ENCODE peak calls at places on chromosome 14, in eight cellular contexts. I, B, N, O, A, U, C and H are unnamed samples.

GRCh38 chr14:89382487-89383170 is 34.4 kb downstream of the FOXN3 start:
- DNase-seq in O (no peak), I (no peak), N (no peak), B (no peak), U (no peak), A (no peak), C (no peak), H (no peak)

GRCh38 chr14:99790978-99791376 is 2.2 kb upstream of the EML1 start:
- DNase-seq in O (no peak), A (no peak), B (no peak), C (no peak), N (no peak), I (no peak), U (no peak), H (no peak)

GRCh38 chr14:31449971-31450610 is 7.2 kb downstream of the DTD2 start:
- DNase-seq in A (peak), U (no peak), O (peak), C (no peak), I (no peak), B (no peak), N (no peak), H (no peak)

GRCh38 chr14:53306267-53306721 is 153.2 kb upstream of the DDHD1 start:
- DNase-seq in B (peak), N (peak), I (no peak), C (no peak), U (peak), O (peak), A (peak), H (no peak)

GRCh38 chr14:72736348-72736747 is 157.6 kb downstream of the DPF3 start:
- DNase-seq in U (peak), A (peak), O (peak), C (no peak), N (no peak), I (peak), B (no peak), H (no peak)

GRCh38 chr14:96626916-96627315 is 124.7 kb downstream of the PAPOLA start:
- DNase-seq in B (peak), U (peak), C (peak), I (no peak), O (no peak), A (no peak), N (no peak), H (peak)

GRCh38 chr14:79732911-79733310 is 478.4 kb downstream of the DIO2 start:
- DNase-seq in N (no peak), U (no peak), A (no peak), C (no peak), I (no peak), B (no peak), O (peak), H (no peak)

GRCh38 chr14:73426877-73427276 is 31.5 kb downstream of the NUMB start:
- DNase-seq in B (no peak), I (no peak), N (no peak), A (no peak), O (peak), C (no peak), U (no peak), H (no peak)

GRCh38 chr14:33530358-33530757 is 420.5 kb downstream of the EGLN3 start:
- DNase-seq in A (no peak), U (no peak), B (no peak), C (no peak), N (no peak), O (no peak), I (no peak), H (no peak)

GRCh38 chr14:68987653-68988036 is 8.5 kb upstream of the ACTN1 start:
- DNase-seq in A (peak), I (no peak), C (peak), N (no peak), U (no peak), B (no peak), O (no peak), H (no peak)

GRCh38 chr14:61472025-61472672 is 150.8 kb downstream of the PRKCH start:
- DNase-seq in I (peak), C (peak), N (no peak), A (no peak), B (no peak), O (peak), U (no peak), H (no peak)

GRCh38 chr14:52052991-52053390 is 15.9 kb downstream of the NID2 start:
- DNase-seq in U (no peak), I (no peak), N (no peak), A (no peak), O (peak), B (no peak), C (no peak), H (no peak)

GRCh38 chr14:59107819-59108218 is 80.6 kb upstream of the DAAM1 start:
- DNase-seq in N (peak), B (no peak), A (no peak), U (no peak), I (no peak), C (no peak), O (no peak), H (no peak)

GRCh38 chr14:69259531-69260245 is at the start of gene GALNT16:
- DNase-seq in I (no peak), U (no peak), O (peak), B (peak), A (peak), C (peak), N (no peak), H (no peak)

GRCh38 chr14:70282666-70283065 is 76.8 kb downstream of the COX16 start:
- DNase-seq in N (no peak), I (no peak), U (no peak), B (no peak), A (no peak), O (no peak), C (no peak), H (no peak)

GRCh38 chr14:34770901-34771300 is 56.5 kb upstream of the CFL2 start:
- DNase-seq in I (no peak), C (no peak), N (no peak), U (no peak), A (no peak), O (no peak), B (no peak), H (no peak)

GRCh38 chr14:28652782-28653181 is 113.8 kb upstream of the FOXG1 start:
- DNase-seq in O (peak), U (no peak), A (no peak), N (no peak), I (no peak), C (no peak), B (no peak), H (no peak)

GRCh38 chr14:104844306-104845032 is 20.6 kb upstream of the CEP170B start:
- DNase-seq in I (no peak), B (no peak), N (no peak), U (peak), O (no peak), A (no peak), C (peak), H (no peak)

GRCh38 chr14:94114589-94115067 is 4.1 kb downstream of the IFI27 start:
- DNase-seq in N (no peak), I (no peak), C (no peak), A (no peak), O (no peak), U (peak), B (no peak), H (peak)

GRCh38 chr14:95008445-95009217 is 148.7 kb downstream of the DICER1 start:
- DNase-seq in U (no peak), O (no peak), A (no peak), B (no peak), C (no peak), I (no peak), N (no peak), H (no peak)

GRCh38 chr14:55702501-55702900 is 122.5 kb downstream of the KTN1 start:
- DNase-seq in N (no peak), I (no peak), C (no peak), A (no peak), O (no peak), U (no peak), B (no peak), H (no peak)

GRCh38 chr14:49863483-49864262 is 11.1 kb upstream of the NEMF start:
- DNase-seq in U (no peak), C (no peak), A (peak), B (no peak), I (no peak), N (no peak), O (peak), H (no peak)

GRCh38 chr14:77478796-77479195 is 19.8 kb downstream of the ISM2 start:
- DNase-seq in B (no peak), N (no peak), O (no peak), A (no peak), C (no peak), I (no peak), U (no peak), H (no peak)

GRCh38 chr14:64391113-64391725 is 3.1 kb downstream of the MTHFD1 start:
- DNase-seq in O (no peak), A (no peak), C (no peak), U (no peak), I (no peak), B (no peak), N (no peak), H (no peak)
- TF ChIP-seq CTCF in O (no peak), A (no peak), C (no peak), U (no peak), I (no peak), B (no peak), N (no peak), H (no peak)

DNA sequence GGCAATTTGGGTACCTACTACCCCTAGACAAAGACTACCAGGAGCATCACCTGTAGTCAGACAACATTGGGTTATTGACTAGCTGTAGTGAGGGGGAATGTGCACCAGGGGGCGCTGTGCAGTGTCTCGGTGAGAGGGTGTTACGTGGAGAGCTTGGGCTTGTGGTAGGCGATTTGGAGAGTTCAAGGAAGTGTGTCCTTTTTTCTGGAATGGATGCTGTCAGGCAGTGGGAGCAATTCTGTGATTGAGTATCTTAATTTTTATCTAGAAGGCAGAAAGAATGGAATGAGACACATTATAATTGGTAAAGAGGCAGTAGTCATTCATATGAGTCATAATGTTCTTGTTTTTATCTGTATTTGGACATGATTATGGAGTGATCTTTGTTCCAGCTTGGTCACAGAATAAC is 187.7 kb downstream of the GALC start:
- DNase-seq in O (peak), N (no peak), U (no peak), B (no peak), I (no peak), A (peak), C (peak), H (no peak)
- TF ChIP-seq CTCF in O (peak), N (no peak), U (peak), B (peak), I (peak), A (peak), C (peak), H (no peak)

DNA sequence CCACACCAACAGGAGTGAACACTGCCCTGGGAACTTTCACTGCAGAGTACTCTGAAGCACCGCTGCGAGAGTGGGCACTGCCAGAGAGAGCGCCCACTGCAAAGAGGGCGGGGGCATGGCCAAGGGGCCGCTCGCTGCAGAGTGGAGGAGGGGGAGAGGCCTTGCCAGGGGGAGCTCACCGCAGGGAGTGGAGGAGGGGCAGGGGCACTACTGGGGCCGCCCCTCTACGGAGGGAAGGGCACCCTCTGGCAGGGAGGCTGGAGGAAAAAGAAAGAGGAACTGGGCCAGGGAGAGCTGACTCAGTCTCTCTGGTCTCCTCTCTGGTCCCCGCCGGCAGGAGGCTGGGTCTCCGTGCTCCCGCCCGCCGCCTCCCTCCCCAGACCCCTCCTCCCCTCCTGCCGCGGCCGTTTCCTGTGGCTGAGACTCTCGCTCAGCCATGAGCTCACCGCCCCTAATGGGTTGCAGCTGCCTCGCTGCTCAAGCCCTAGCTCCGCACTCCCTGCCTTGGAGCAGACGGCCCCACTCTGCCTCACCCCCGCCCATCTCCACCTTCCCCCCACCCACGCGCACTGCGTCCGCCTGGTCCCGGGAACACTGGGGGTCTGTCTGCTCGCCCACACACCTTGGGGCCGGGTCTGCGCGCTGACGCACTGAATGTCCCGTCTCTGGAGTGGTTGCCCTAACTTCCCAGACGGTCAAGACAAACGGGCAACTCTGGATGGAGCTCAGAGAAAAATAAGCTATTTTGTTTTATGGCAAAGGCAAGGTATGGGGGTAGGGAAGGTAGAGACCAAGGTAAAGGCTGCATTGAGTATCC is 1.3 kb downstream of the ARHGEF40 start:
- DNase-seq in O (peak), C (peak), I (no peak), B (peak), A (peak), U (peak), N (peak), H (no peak)
- TF ChIP-seq CTCF in O (no peak), C (peak), I (no peak), B (no peak), A (no peak), U (no peak), N (no peak), H (no peak)

DNA sequence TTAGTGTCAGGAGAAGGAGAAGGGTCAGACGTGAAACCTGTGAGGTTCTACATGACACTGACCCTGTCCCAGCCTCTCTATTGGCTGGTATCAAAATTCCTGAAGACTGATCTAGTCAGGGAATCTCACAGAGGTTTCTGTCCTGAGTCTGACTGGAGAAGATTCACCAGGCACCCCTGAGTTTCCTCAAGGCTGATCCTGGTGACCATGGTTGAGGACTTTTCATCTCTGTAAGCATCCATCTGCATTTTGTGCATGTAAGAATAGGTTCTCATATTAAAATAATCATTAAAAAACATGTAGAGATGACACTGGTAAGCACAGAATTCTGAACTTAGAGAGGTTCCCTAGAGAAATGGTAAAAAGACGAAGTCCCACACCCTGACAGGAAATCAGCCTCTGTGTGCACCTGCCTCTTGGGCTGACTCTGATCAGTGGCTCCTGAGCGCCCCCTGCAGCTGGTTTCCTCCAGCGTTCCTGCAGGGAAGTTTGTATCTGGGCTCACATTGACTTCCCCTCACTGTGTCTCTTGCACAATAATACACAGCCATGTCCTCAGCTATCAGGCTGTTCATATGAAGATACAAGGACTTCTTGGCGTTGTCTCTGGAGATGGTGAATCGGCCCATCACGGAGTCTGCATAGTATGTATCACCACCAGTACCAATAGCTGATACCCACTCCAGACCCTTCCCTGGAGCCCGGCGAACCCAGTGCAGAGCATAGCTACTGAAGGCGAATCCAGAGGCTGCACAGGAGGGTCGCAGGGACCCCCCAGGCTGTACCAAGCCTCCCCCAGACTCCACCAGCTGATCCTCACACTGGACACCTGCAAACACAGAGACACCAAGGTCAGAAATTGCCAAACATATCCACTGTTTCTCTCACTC is 991.9 kb downstream of the TMEM121 start:
- DNase-seq in I (no peak), A (no peak), O (no peak), B (no peak), N (peak), U (no peak), C (peak), H (no peak)
- TF ChIP-seq CTCF in I (no peak), A (peak), O (no peak), B (no peak), N (no peak), U (no peak), C (peak), H (no peak)

GRCh38 chr14:102043251-102044025 is 43.4 kb downstream of the HSP90AA1 start:
- DNase-seq in O (no peak), N (no peak), C (no peak), A (no peak), B (no peak), U (no peak), I (no peak), H (no peak)

GRCh38 chr14:102044566-102044965 is 42.3 kb downstream of the HSP90AA1 start:
- DNase-seq in A (no peak), C (no peak), U (no peak), I (no peak), B (no peak), O (no peak), N (peak), H (no peak)

GRCh38 chr14:102049258-102050025 is 37.4 kb downstream of the HSP90AA1 start:
- DNase-seq in A (no peak), I (no peak), B (no peak), O (no peak), U (no peak), C (peak), N (peak), H (no peak)

GRCh38 chr14:102047808-102048540 is 38.9 kb downstream of the HSP90AA1 start:
- DNase-seq in N (peak), O (no peak), B (no peak), C (no peak), U (no peak), A (no peak), I (no peak), H (no peak)

DNA sequence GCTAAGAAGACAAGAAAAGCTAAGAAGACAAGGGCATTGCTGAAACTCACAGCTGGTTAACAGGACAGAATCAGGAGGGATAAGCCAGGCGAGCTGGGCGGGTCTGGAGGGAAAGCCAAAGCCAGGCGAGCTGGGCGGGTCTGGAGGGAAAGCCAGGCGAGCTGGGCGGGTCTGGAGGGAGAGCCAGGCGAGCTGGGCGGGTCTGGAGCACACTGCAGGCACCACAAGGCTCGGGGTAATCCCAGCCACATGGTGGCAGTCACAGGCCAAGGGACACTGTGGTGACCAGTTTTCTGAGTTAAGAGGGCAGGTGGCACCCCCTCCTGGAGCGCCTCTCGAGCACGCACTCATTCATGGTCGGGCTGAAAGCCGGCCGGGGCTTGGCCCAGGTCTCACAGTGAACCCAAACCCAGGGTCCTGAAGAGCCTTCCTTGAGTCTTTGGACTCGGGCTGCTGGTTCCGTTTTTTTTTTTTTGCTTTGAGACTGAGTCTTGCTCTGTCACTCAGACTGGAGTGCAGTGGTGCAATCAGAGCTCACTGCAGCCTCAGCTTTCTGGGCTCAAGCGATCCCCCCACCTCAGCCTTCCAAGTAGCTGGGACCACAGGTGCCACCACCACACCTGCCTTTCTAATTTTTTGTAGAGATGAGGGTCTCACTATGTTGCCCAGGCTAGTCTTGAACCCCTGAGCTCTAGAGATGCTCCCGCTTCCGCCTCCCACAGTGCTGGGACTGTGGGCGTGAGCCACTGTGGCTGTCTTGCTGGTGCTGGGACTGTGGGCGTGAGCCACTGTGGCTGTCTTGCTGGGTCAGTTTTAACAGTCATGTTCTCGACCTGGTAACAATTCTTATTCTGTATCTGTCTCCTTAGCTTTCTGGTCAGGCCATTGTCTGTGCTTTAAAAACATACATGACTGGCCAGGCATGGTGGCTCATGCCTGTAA is 40.2 kb downstream of the HSP90AA1 start:
- DNase-seq in C (peak), B (peak), O (peak), A (peak), I (no peak), N (peak), U (peak), H (no peak)
- TF ChIP-seq CTCF in C (peak), B (peak), O (no peak), A (peak), I (no peak), N (peak), U (peak), H (no peak)

GRCh38 chr14:58100735-58101368 is 51.2 kb downstream of the ARMH4 start:
- DNase-seq in N (no peak), U (no peak), C (no peak), I (no peak), B (no peak), A (no peak), O (peak), H (no peak)

GRCh38 chr14:58096731-58097130 is 55.3 kb downstream of the ARMH4 start:
- DNase-seq in U (no peak), N (no peak), C (no peak), A (no peak), O (no peak), B (no peak), I (no peak), H (no peak)

GRCh38 chr14:58099682-58100081 is 52.3 kb downstream of the ARMH4 start:
- DNase-seq in B (no peak), N (no peak), C (no peak), U (no peak), I (no peak), A (no peak), O (no peak), H (no peak)

GRCh38 chr14:58098507-58098906 is 53.5 kb downstream of the ARMH4 start:
- DNase-seq in B (no peak), O (no peak), U (no peak), I (no peak), A (no peak), N (no peak), C (no peak), H (no peak)
- TF ChIP-seq CTCF in B (no peak), O (no peak), U (no peak), I (no peak), A (no peak), N (no peak), C (no peak), H (no peak)